ENCODE peak calls at places on chromosome 20, in five cellular contexts. One of them, this sample, is unnamed.

GRCh38 chr20:62736407-62737071 is 27.9 kb downstream of the NTSR1 start:
- DNase-seq in heart right ventricle: no peak
- DNase-seq in activated CD8-positive, alpha-beta memory T cell treated with anti-CD3 and anti-CD28 coated beads for 1 hour: no peak
- DNase-seq in fibroblast of the conjunctiva: no peak
- DNase-seq in heart left ventricle: no peak
- DNase-seq in this sample: no peak

GRCh38 chr20:10856237-10856636 is 182.4 kb upstream of the JAG1 start:
- DNase-seq in heart right ventricle: no peak
- DNase-seq in heart left ventricle: no peak
- DNase-seq in fibroblast of the conjunctiva: no peak
- DNase-seq in activated CD8-positive, alpha-beta memory T cell treated with anti-CD3 and anti-CD28 coated beads for 1 hour: no peak
- DNase-seq in this sample: no peak

GRCh38 chr20:43642548-43642947 is 24.4 kb upstream of the MYBL2 start:
- DNase-seq in heart left ventricle: no peak
- DNase-seq in heart right ventricle: no peak
- DNase-seq in activated CD8-positive, alpha-beta memory T cell treated with anti-CD3 and anti-CD28 coated beads for 1 hour: no peak
- DNase-seq in fibroblast of the conjunctiva: no peak
- DNase-seq in this sample: no peak

GRCh38 chr20:58169441-58169840 is 59.0 kb downstream of the ANKRD60 start:
- DNase-seq in heart right ventricle: no peak
- DNase-seq in heart left ventricle: no peak
- DNase-seq in fibroblast of the conjunctiva: no peak
- DNase-seq in activated CD8-positive, alpha-beta memory T cell treated with anti-CD3 and anti-CD28 coated beads for 1 hour: no peak
- DNase-seq in this sample: no peak

GRCh38 chr20:62067547-62068260 is 2.0 kb upstream of the TAF4 start:
- DNase-seq in heart right ventricle: no peak
- DNase-seq in activated CD8-positive, alpha-beta memory T cell treated with anti-CD3 and anti-CD28 coated beads for 1 hour: no peak
- DNase-seq in heart left ventricle: no peak
- DNase-seq in fibroblast of the conjunctiva: no peak
- DNase-seq in this sample: no peak

GRCh38 chr20:64049060-64049886 is at the start of gene SOX18:
- DNase-seq in activated CD8-positive, alpha-beta memory T cell treated with anti-CD3 and anti-CD28 coated beads for 1 hour: no peak
- DNase-seq in fibroblast of the conjunctiva: no peak
- DNase-seq in heart left ventricle: peak; percentile 74
- DNase-seq in heart right ventricle: peak; percentile 68
- DNase-seq in this sample: no peak

GRCh38 chr20:40689943-40690835 is 1.2 kb upstream of the MAFB start:
- DNase-seq in activated CD8-positive, alpha-beta memory T cell treated with anti-CD3 and anti-CD28 coated beads for 1 hour: peak; percentile 29
- DNase-seq in heart left ventricle: peak; percentile 89
- DNase-seq in heart right ventricle: peak; percentile 92
- DNase-seq in fibroblast of the conjunctiva: peak; percentile 74
- DNase-seq in this sample: peak; percentile 55

GRCh38 chr20:3686867-3687321 is 5.1 kb upstream of the ADAM33 start:
- DNase-seq in fibroblast of the conjunctiva: peak; percentile 90
- DNase-seq in heart right ventricle: peak; percentile 73
- DNase-seq in activated CD8-positive, alpha-beta memory T cell treated with anti-CD3 and anti-CD28 coated beads for 1 hour: no peak
- DNase-seq in heart left ventricle: peak; percentile 85
- DNase-seq in this sample: no peak

This sample was measured in glomerular endothelial cell.